ENCODE peak calls at places on chromosomes 12 and 14, in ten cellular contexts. B, M, J, O, H, P, V, S, L and Y are unnamed samples.

GRCh38 chr12:40622246-40622838 is 69.9 kb upstream of the CNTN1 start:
- DNase-seq in M (peak; percentile 77), L (peak; percentile 71), P (no peak), V (peak; percentile 41), H (peak; percentile 60), J (peak; percentile 55), O (peak; percentile 40), S (no peak), B (peak; percentile 90), Y (peak; percentile 55)

GRCh38 chr14:64423987-64424386 is 35.8 kb downstream of the MTHFD1 start:
- DNase-seq in M (peak; percentile 22), S (no peak), B (no peak), P (no peak), H (no peak), L (no peak), V (no peak), O (no peak), J (no peak), Y (no peak)

GRCh38 chr14:71521238-71521637 is 411.0 kb upstream of the RGS6 start:
- DNase-seq in B (no peak), O (no peak), P (no peak), V (no peak), S (no peak), L (no peak), J (no peak), H (no peak), M (no peak), Y (no peak)

GRCh38 chr14:106875503-106875902 is 1349.1 kb downstream of the TMEM121 start:
- DNase-seq in J (no peak), S (no peak), V (peak; percentile 51), M (no peak), H (no peak), P (no peak), L (peak; percentile 64), O (no peak), B (no peak), Y (peak; percentile 80)

GRCh38 chr12:128613821-128614220 is 209.9 kb downstream of the SLC15A4 start:
- DNase-seq in O (no peak), P (no peak), B (peak; percentile 29), H (no peak), J (no peak), S (no peak), V (no peak), L (peak; percentile 41), M (peak; percentile 7), Y (no peak)

GRCh38 chr14:22653012-22653621 is 9.0 kb upstream of the OR6J1 start:
- DNase-seq in B (no peak), P (peak; percentile 47), M (peak; percentile 85), O (peak; percentile 52), S (peak; percentile 48), L (peak; percentile 72), H (peak; percentile 40), V (peak; percentile 72), J (peak; percentile 80), Y (peak; percentile 65)

GRCh38 chr12:93653079-93653478 is 24.1 kb upstream of the CRADD start:
- DNase-seq in P (no peak), O (no peak), S (no peak), V (no peak), H (no peak), L (no peak), B (no peak), J (no peak), M (no peak), Y (no peak)

GRCh38 chr12:34602213-34602940 is 580.1 kb downstream of the ALG10 start:
- DNase-seq in S (no peak), O (no peak), B (no peak), P (no peak), V (no peak), J (no peak), H (no peak), L (no peak), M (no peak), Y (no peak)

GRCh38 chr14:53137559-53137958 is 15.6 kb downstream of the DDHD1 start:
- DNase-seq in H (no peak), P (no peak), L (no peak), J (no peak), S (no peak), O (no peak), B (no peak), V (no peak), M (no peak), Y (no peak)

GRCh38 chr12:18421840-18422239 is 160.5 kb downstream of the PIK3C2G start:
- DNase-seq in P (no peak), B (no peak), V (no peak), M (peak; percentile 60), H (no peak), O (no peak), L (no peak), J (peak; percentile 21), S (no peak), Y (no peak)

GRCh38 chr14:34160619-34161018 is 209.7 kb upstream of the EGLN3 start:
- DNase-seq in V (no peak), O (no peak), B (no peak), J (no peak), L (no peak), S (no peak), P (no peak), H (no peak), M (no peak), Y (no peak)

GRCh38 chr12:104522985-104523719 is 66.4 kb downstream of the CHST11 start:
- DNase-seq in J (peak; percentile 70), H (no peak), V (no peak), M (peak; percentile 73), P (no peak), L (peak; percentile 47), O (no peak), B (no peak), S (no peak), Y (no peak)

GRCh38 chr14:32761381-32761968 is 177.2 kb upstream of the NPAS3 start:
- DNase-seq in O (no peak), P (no peak), S (no peak), J (peak; percentile 62), B (no peak), M (peak; percentile 58), H (no peak), L (no peak), V (no peak), Y (no peak)

GRCh38 chr14:32763673-32764072 is 175.0 kb upstream of the NPAS3 start:
- DNase-seq in M (no peak), V (no peak), B (no peak), J (no peak), P (no peak), S (no peak), H (no peak), L (no peak), O (no peak), Y (no peak)

GRCh38 chr14:32764131-32764530 is 174.5 kb upstream of the NPAS3 start:
- DNase-seq in O (no peak), B (no peak), H (no peak), L (no peak), V (no peak), P (no peak), S (no peak), M (peak; percentile 49), J (no peak), Y (no peak)

GRCh38 chr14:32757568-32757967 is 181.1 kb upstream of the NPAS3 start:
- DNase-seq in O (no peak), L (no peak), J (no peak), B (no peak), S (no peak), V (no peak), M (no peak), H (no peak), P (no peak), Y (no peak)

GRCh38 chr14:32762886-32763285 is 175.8 kb upstream of the NPAS3 start:
- DNase-seq in S (no peak), V (no peak), P (no peak), J (peak; percentile 51), L (no peak), O (no peak), B (no peak), H (no peak), M (peak; percentile 78), Y (no peak)
- H3K4me3 ChIP-seq in S (no peak overlapping the region), V (no peak overlapping the region), P (no peak overlapping the region), J (no peak overlapping the region), L (no peak overlapping the region), O (no peak overlapping the region), B (no peak overlapping the region), H (no peak overlapping the region), M (no peak overlapping the region), Y (no peak overlapping the region)

GRCh38 chr14:77709412-77709811 is 1.5 kb downstream of the SLIRP start:
- DNase-seq in L (no peak), O (no peak), M (no peak), J (no peak), B (no peak), H (no peak), S (no peak), P (no peak), V (no peak), Y (no peak)
- H3K4me3 ChIP-seq in L (peak overlapping the region; percentile 87), O (no peak overlapping the region), M (no peak overlapping the region), J (peak overlapping the region; percentile 96), B (no peak overlapping the region), H (no peak overlapping the region), S (peak overlapping the region; percentile 6), P (peak overlapping the region; percentile 88), V (no peak overlapping the region), Y (peak overlapping the region; percentile 81)

GRCh38 chr12:31524791-31525495 is 66.0 kb downstream of the DENND5B start:
- DNase-seq in J (peak; percentile 58), B (no peak), S (no peak), M (peak; percentile 72), L (peak; percentile 78), H (no peak), V (no peak), O (no peak), P (no peak), Y (no peak)
- H3K4me3 ChIP-seq in J (no peak overlapping the region), B (no peak overlapping the region), S (no peak overlapping the region), M (no peak overlapping the region), L (no peak overlapping the region), H (no peak overlapping the region), V (no peak overlapping the region), O (no peak overlapping the region), P (no peak overlapping the region), Y (no peak overlapping the region)

DNA sequence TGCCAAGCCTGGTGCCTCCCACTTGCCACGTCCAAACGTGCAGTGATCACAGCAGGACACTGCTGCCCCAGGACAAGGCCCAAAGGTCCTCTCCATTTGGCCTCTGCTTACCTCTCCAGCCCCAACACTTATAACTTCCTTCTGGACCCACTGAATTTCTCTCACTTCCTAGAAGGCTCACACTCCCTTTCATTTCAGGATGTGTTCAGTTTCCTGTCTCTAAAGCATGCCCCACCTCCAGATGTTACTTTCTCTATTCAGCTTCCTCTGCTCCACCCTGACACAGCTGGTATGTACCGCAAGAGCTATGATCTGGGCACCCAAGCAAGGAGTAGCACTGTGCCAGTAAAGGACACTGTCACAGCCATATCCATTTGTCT is 33.0 kb downstream of the CDKL1 start:
- DNase-seq in B (no peak), S (peak; percentile 77), H (no peak), O (no peak), J (peak; percentile 71), V (peak; percentile 48), P (peak; percentile 68), L (peak; percentile 90), M (peak; percentile 36), Y (peak; percentile 91)
- H3K4me3 ChIP-seq in B (no peak overlapping the region), S (peak overlapping the region; percentile 64), H (peak overlapping the region; percentile 27), O (no peak overlapping the region), J (peak overlapping the region; percentile 54), V (no peak overlapping the region), P (peak overlapping the region; percentile 67), L (peak overlapping the region; percentile 94), M (peak overlapping the region; percentile 20), Y (peak overlapping the region; percentile 56)